ENCODE peak calls at places on chromosomes 7 and 10, in four cellular contexts. One of them, this sample, is unnamed.
A peak's percentile ranks its signal among the peaks of the same experiment; 100 is the strongest.

GRCh38 chr7:82803411-82803810 is 359.3 kb downstream of the PCLO start:
- DNase-seq in K562: no peak
- DNase-seq in HepG2: no peak
- DNase-seq in H1: no peak
- DNase-seq in this sample: no peak

GRCh38 chr7:67692425-67692824 is 695.8 kb downstream of the TYW1 start:
- DNase-seq in K562: no peak
- DNase-seq in HepG2: no peak
- DNase-seq in H1: no peak
- DNase-seq in this sample: no peak

GRCh38 chr10:86667421-86668181 is 710 bp upstream of the LDB3 start:
- DNase-seq in K562: no peak
- DNase-seq in HepG2: no peak
- DNase-seq in H1: no peak
- DNase-seq in this sample: no peak

GRCh38 chr10:42149722-42150427 is 488.5 kb downstream of the ZNF33B start:
- DNase-seq in K562: no peak
- DNase-seq in HepG2: no peak
- DNase-seq in H1: no peak
- DNase-seq in this sample: no peak

GRCh38 chr7:1248077-1248458 is 15.4 kb downstream of the UNCX start:
- DNase-seq in K562: no peak
- DNase-seq in HepG2: no peak
- DNase-seq in H1: no peak
- DNase-seq in this sample: no peak

GRCh38 chr7:20241491-20242261 is 24.5 kb upstream of the MACC1 start:
- DNase-seq in K562: no peak
- DNase-seq in HepG2: peak; percentile 20
- DNase-seq in H1: no peak
- DNase-seq in this sample: peak; percentile 68

GRCh38 chr7:98518159-98518947 is 98.7 kb upstream of the NPTX2 start:
- DNase-seq in K562: no peak
- DNase-seq in HepG2: no peak
- DNase-seq in H1: no peak
- DNase-seq in this sample: no peak

GRCh38 chr7:124662937-124663336 is 102.7 kb downstream of the GPR37 start:
- DNase-seq in K562: no peak
- DNase-seq in HepG2: no peak
- DNase-seq in H1: no peak
- DNase-seq in this sample: no peak

GRCh38 chr7:24831240-24831639 is 74.0 kb upstream of the GSDME start:
- DNase-seq in K562: no peak
- DNase-seq in HepG2: no peak
- DNase-seq in H1: no peak
- DNase-seq in this sample: no peak

GRCh38 chr7:124411796-124412195 is 353.8 kb downstream of the GPR37 start:
- DNase-seq in K562: no peak
- DNase-seq in HepG2: no peak
- DNase-seq in H1: no peak
- DNase-seq in this sample: no peak

GRCh38 chr10:80408198-80409085 is at the start of gene PRXL2A:
- DNase-seq in K562: peak; percentile 60
- DNase-seq in HepG2: peak; percentile 74
- DNase-seq in H1: peak; percentile 50
- DNase-seq in this sample: no peak

GRCh38 chr10:121294630-121295029 is 303.6 kb downstream of the FGFR2 start:
- DNase-seq in K562: no peak
- DNase-seq in HepG2: no peak
- DNase-seq in H1: no peak
- DNase-seq in this sample: no peak

GRCh38 chr7:2205036-2205780 is 27.5 kb downstream of the MAD1L1 start:
- DNase-seq in K562: no peak
- DNase-seq in HepG2: no peak
- DNase-seq in H1: no peak
- DNase-seq in this sample: no peak

GRCh38 chr10:71429304-71429703 is 32.6 kb downstream of the CDH23 start:
- DNase-seq in K562: no peak
- DNase-seq in HepG2: no peak
- DNase-seq in H1: no peak
- DNase-seq in this sample: no peak

GRCh38 chr7:30354791-30355190 is 70.4 kb downstream of the ZNRF2 start:
- DNase-seq in K562: no peak
- DNase-seq in HepG2: no peak
- DNase-seq in H1: no peak
- DNase-seq in this sample: no peak

GRCh38 chr7:22066484-22066883 is 120.8 kb upstream of the CDCA7L start:
- DNase-seq in K562: no peak
- DNase-seq in HepG2: no peak
- DNase-seq in H1: no peak
- DNase-seq in this sample: no peak

GRCh38 chr7:129950191-129950940 is 2.4 kb downstream of the UBE2H start:
- DNase-seq in K562: peak; percentile 9
- DNase-seq in HepG2: no peak
- DNase-seq in H1: no peak
- DNase-seq in this sample: peak; percentile 60

GRCh38 chr10:31321396-31321941 is 2.5 kb downstream of the ZEB1 start:
- DNase-seq in K562: no peak
- DNase-seq in HepG2: no peak
- DNase-seq in H1: no peak
- DNase-seq in this sample: no peak

GRCh38 chr7:25527665-25528064 is 299.4 kb upstream of the NPVF start:
- DNase-seq in K562: no peak
- DNase-seq in HepG2: no peak
- DNase-seq in H1: no peak
- DNase-seq in this sample: no peak

GRCh38 chr10:132715791-132716680 is 69.9 kb downstream of the NKX6-2 start:
- DNase-seq in K562: no peak
- DNase-seq in HepG2: no peak
- DNase-seq in H1: no peak
- DNase-seq in this sample: no peak

GRCh38 chr10:126133906-126134703 is 237.7 kb downstream of the FANK1 start:
- DNase-seq in K562: no peak
- DNase-seq in HepG2: no peak
- DNase-seq in H1: no peak
- DNase-seq in this sample: no peak

GRCh38 chr7:134625571-134625970 is 21.1 kb upstream of the BPGM start:
- DNase-seq in K562: no peak
- DNase-seq in HepG2: no peak
- DNase-seq in H1: no peak
- DNase-seq in this sample: no peak

GRCh38 chr10:132464256-132465192 is 67.5 kb downstream of the PWWP2B start:
- DNase-seq in K562: no peak
- DNase-seq in HepG2: no peak
- DNase-seq in H1: no peak
- DNase-seq in this sample: no peak

GRCh38 chr10:113056468-113057021 is 106.5 kb downstream of the TCF7L2 start:
- DNase-seq in K562: no peak
- DNase-seq in HepG2: no peak
- DNase-seq in H1: no peak
- DNase-seq in this sample: no peak

GRCh38 chr10:62687230-62687748 is 117.2 kb upstream of the ADO start:
- DNase-seq in K562: no peak
- DNase-seq in HepG2: no peak
- DNase-seq in H1: no peak
- DNase-seq in this sample: no peak

DNA sequence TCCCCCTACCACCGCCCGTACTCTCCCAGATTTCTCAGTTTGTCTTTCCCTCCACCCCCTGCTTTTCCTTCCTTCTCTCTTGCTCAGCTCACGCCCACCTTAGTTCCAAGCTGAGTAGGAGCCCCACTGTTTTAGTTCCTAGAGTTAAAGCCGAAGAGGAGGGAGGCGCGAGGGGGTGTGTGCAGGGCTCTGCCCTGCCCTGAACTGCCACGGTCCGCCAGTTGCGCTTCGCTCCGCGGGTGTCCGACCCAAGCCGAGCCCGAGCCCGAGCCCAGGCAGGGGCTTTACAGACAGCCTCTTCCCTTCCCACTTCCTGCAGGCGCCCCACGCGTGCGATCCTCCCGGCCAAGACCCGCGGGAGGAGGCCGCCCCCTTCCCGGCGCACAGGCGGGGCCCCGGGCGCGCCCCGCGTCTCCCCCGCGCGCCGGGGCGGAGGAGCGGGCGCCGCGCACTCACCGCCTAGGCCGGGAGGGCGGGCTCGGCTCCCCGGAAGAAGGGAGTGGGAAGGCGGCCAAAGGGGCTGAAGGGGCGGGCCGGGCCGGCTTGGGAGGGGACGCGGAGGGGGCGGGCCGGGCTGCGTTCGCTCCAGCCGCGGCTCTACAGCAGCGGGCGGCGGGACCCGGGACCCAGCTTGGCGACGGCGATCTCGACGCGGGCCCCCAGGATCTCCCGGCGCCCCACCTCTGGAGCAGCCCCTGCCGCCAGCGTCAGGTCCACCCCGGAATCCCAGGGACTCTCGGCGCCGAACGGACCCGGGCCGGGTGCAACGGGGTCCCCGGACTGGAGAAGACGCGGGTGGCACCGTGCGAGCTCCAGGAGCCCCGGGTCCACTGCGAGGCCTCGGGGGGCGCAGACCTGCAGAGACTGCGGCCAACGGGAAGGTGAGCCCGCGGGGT is at the start of gene EPHB6:
- DNase-seq in K562: peak; percentile 98
- DNase-seq in HepG2: no peak
- DNase-seq in H1: no peak
- DNase-seq in this sample: no peak
- TF ChIP-seq CBX5 in K562: no peak
- TF ChIP-seq CBX5 in HepG2: no peak
- TF ChIP-seq CBX5 in H1: no peak
- TF ChIP-seq CBX5 in this sample: no peak

GRCh38 chr7:155345490-155345889 is 47.8 kb downstream of the INSIG1 start:
- DNase-seq in K562: no peak
- DNase-seq in HepG2: no peak
- DNase-seq in H1: no peak
- DNase-seq in this sample: no peak

GRCh38 chr7:155348806-155349205 is 51.1 kb downstream of the INSIG1 start:
- DNase-seq in K562: no peak
- DNase-seq in HepG2: no peak
- DNase-seq in H1: no peak
- DNase-seq in this sample: no peak

GRCh38 chr7:155344270-155344617 is 46.6 kb downstream of the INSIG1 start:
- DNase-seq in K562: no peak
- DNase-seq in HepG2: no peak
- DNase-seq in H1: no peak
- DNase-seq in this sample: no peak

GRCh38 chr7:155344618-155345433 is 47.1 kb downstream of the INSIG1 start:
- DNase-seq in K562: peak; percentile 99
- DNase-seq in HepG2: peak; percentile 21
- DNase-seq in H1: peak; percentile 19
- DNase-seq in this sample: no peak

GRCh38 chr7:155346285-155346684 is 48.6 kb downstream of the INSIG1 start:
- DNase-seq in K562: no peak
- DNase-seq in HepG2: no peak
- DNase-seq in H1: no peak
- DNase-seq in this sample: no peak
- TF ChIP-seq CHD2 in K562: no peak
- TF ChIP-seq CHD2 in HepG2: no peak
- TF ChIP-seq CHD2 in H1: no peak
- TF ChIP-seq CHD2 in this sample: no peak

DNA sequence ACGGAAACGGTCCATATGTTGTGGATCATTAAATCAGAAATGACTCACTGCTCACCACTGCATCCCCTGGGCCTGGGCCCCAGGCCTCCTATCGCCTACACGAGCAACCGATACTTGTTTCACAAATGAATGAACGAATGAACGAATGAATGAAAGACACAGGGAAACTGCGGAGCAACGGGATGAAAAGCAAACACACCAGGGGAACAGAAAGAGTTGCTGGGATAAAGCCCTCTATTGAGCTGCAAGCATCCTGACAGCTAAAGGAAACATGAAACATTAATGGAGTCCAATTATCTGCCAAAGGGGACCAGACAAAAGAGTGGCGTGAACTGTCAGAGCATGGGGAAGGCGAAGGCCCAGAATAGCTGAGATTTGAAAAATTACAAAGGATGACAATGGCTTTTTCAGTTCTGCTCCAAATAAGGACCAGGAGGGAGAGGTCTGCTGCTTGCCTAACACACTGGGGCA is 92.1 kb downstream of the GRB10 start:
- DNase-seq in K562: no peak
- DNase-seq in HepG2: no peak
- DNase-seq in H1: no peak
- DNase-seq in this sample: no peak
- TF ChIP-seq CBX5 in K562: no peak
- TF ChIP-seq CBX5 in HepG2: no peak
- TF ChIP-seq CBX5 in H1: no peak
- TF ChIP-seq CBX5 in this sample: no peak

DNA sequence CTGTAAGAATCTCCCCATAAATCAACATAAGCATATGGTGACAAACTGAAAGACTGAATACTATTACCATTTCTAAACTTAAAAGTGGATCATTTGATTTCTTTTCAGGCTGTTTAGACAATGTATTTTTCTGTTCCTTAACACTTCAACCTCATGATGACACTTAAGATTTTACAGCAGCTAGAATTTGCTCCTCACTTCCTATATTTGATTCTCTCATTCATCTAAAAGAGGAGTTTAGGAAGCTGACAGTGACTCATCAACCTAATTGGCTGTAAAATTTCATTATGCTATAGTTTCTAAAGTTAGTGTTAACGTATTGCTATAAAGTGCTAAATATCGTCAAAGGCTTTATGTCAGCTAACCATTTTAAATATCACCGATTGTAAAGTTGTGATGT is 478.7 kb downstream of the GRM8 start:
- DNase-seq in K562: no peak
- DNase-seq in HepG2: no peak
- DNase-seq in H1: no peak
- DNase-seq in this sample: no peak
- TF ChIP-seq CHD2 in K562: no peak
- TF ChIP-seq CHD2 in HepG2: no peak
- TF ChIP-seq CHD2 in H1: no peak
- TF ChIP-seq CHD2 in this sample: no peak

This sample was measured in GM12878.